ENCODE peak calls at places on chromosome 1, in five cellular contexts. One of them, this sample, is unnamed.

GRCh38 chr1:177830531-177830930 is 139.3 kb downstream of the SEC16B start:
- DNase-seq in PC-3: no peak
- DNase-seq in NCI-H1105: no peak
- DNase-seq in foreskin fibroblast: no peak
- DNase-seq in NB4: no peak
- DNase-seq in this sample: no peak

GRCh38 chr1:156528875-156529425 is 28.4 kb upstream of the MEF2D start:
- DNase-seq in foreskin fibroblast: no peak
- DNase-seq in NCI-H1105: no peak
- DNase-seq in PC-3: no peak
- DNase-seq in NB4: no peak
- DNase-seq in this sample: no peak

GRCh38 chr1:29202053-29202452 is 20.4 kb upstream of the SRSF4 start:
- DNase-seq in NB4: peak; percentile 40
- DNase-seq in PC-3: no peak
- DNase-seq in NCI-H1105: no peak
- DNase-seq in foreskin fibroblast: peak; percentile 26
- DNase-seq in this sample: no peak

GRCh38 chr1:109789771-109790170 is 26.0 kb upstream of the EPS8L3 start:
- DNase-seq in NB4: no peak
- DNase-seq in NCI-H1105: no peak
- DNase-seq in foreskin fibroblast: no peak
- DNase-seq in PC-3: no peak
- DNase-seq in this sample: peak; percentile 28

GRCh38 chr1:67418839-67419586 is 11.2 kb downstream of the SERBP1 start:
- DNase-seq in foreskin fibroblast: no peak
- DNase-seq in NCI-H1105: no peak
- DNase-seq in PC-3: no peak
- DNase-seq in NB4: no peak
- DNase-seq in this sample: no peak

GRCh38 chr1:29236993-29237905 is 927 bp downstream of the PTPRU start:
- DNase-seq in NCI-H1105: peak; percentile 17
- DNase-seq in NB4: peak; percentile 63
- DNase-seq in foreskin fibroblast: peak; percentile 71
- DNase-seq in PC-3: peak; percentile 31
- DNase-seq in this sample: peak; percentile 45

GRCh38 chr1:202662081-202662480 is 48.2 kb downstream of the SYT2 start:
- DNase-seq in NB4: no peak
- DNase-seq in foreskin fibroblast: no peak
- DNase-seq in NCI-H1105: peak; percentile 57
- DNase-seq in PC-3: no peak
- DNase-seq in this sample: no peak

GRCh38 chr1:224188286-224188685 is 5.2 kb downstream of the DEGS1 start:
- DNase-seq in foreskin fibroblast: no peak
- DNase-seq in NCI-H1105: no peak
- DNase-seq in NB4: no peak
- DNase-seq in PC-3: no peak
- DNase-seq in this sample: no peak

GRCh38 chr1:99544328-99544727 is 101.6 kb upstream of the PALMD start:
- DNase-seq in NB4: no peak
- DNase-seq in NCI-H1105: peak; percentile 18
- DNase-seq in PC-3: peak; percentile 72
- DNase-seq in foreskin fibroblast: peak; percentile 71
- DNase-seq in this sample: no peak

GRCh38 chr1:185040333-185040732 is 5.0 kb upstream of the RNF2 start:
- DNase-seq in NCI-H1105: no peak
- DNase-seq in PC-3: no peak
- DNase-seq in foreskin fibroblast: no peak
- DNase-seq in NB4: no peak
- DNase-seq in this sample: no peak

GRCh38 chr1:2918441-2918840 is 102.8 kb upstream of the ACTRT2 start:
- DNase-seq in NCI-H1105: no peak
- DNase-seq in PC-3: no peak
- DNase-seq in foreskin fibroblast: no peak
- DNase-seq in NB4: no peak
- DNase-seq in this sample: no peak

GRCh38 chr1:248752119-248752931 is 3.2 kb downstream of the LYPD8 start:
- DNase-seq in NB4: peak; percentile 20
- DNase-seq in PC-3: no peak
- DNase-seq in foreskin fibroblast: peak; percentile 3
- DNase-seq in NCI-H1105: no peak
- DNase-seq in this sample: no peak

GRCh38 chr1:15167386-15167785 is 13.8 kb downstream of the TMEM51 start:
- DNase-seq in NB4: no peak
- DNase-seq in foreskin fibroblast: no peak
- DNase-seq in NCI-H1105: no peak
- DNase-seq in PC-3: peak; percentile 16
- DNase-seq in this sample: no peak

GRCh38 chr1:208597571-208597970 is 353.4 kb upstream of the PLXNA2 start:
- DNase-seq in foreskin fibroblast: no peak
- DNase-seq in PC-3: no peak
- DNase-seq in NCI-H1105: no peak
- DNase-seq in NB4: no peak
- DNase-seq in this sample: no peak

GRCh38 chr1:208004851-208005250 is 93.9 kb upstream of the CD34 start:
- DNase-seq in NB4: no peak
- DNase-seq in PC-3: no peak
- DNase-seq in NCI-H1105: no peak
- DNase-seq in foreskin fibroblast: peak; percentile 26
- DNase-seq in this sample: no peak

GRCh38 chr1:65872258-65872657 is 79.6 kb downstream of the PDE4B start:
- DNase-seq in NCI-H1105: no peak
- DNase-seq in foreskin fibroblast: peak; percentile 20
- DNase-seq in PC-3: no peak
- DNase-seq in NB4: no peak
- DNase-seq in this sample: no peak

GRCh38 chr1:178310685-178311105 is 186.1 kb downstream of the CLEC20A start:
- DNase-seq in NB4: peak; percentile 72
- DNase-seq in NCI-H1105: peak; percentile 35
- DNase-seq in foreskin fibroblast: peak; percentile 80
- DNase-seq in PC-3: peak; percentile 85
- DNase-seq in this sample: no peak

GRCh38 chr1:178093150-178093957 is 550 bp upstream of the RASAL2 start:
- DNase-seq in PC-3: peak; percentile 92
- DNase-seq in NB4: peak; percentile 96
- DNase-seq in foreskin fibroblast: peak; percentile 99
- DNase-seq in NCI-H1105: peak; percentile 83
- DNase-seq in this sample: peak; percentile 58

GRCh38 chr1:200090252-200091159 is 63.0 kb downstream of the NR5A2 start:
- DNase-seq in NB4: peak; percentile 7
- DNase-seq in PC-3: peak; percentile 66
- DNase-seq in foreskin fibroblast: peak; percentile 37
- DNase-seq in NCI-H1105: no peak
- DNase-seq in this sample: no peak

GRCh38 chr1:197360068-197360467 is 92.0 kb downstream of the CRB1 start:
- DNase-seq in PC-3: no peak
- DNase-seq in NB4: no peak
- DNase-seq in foreskin fibroblast: peak; percentile 33
- DNase-seq in NCI-H1105: no peak
- DNase-seq in this sample: no peak

GRCh38 chr1:11787251-11787803 is 18.4 kb downstream of the MTHFR start:
- DNase-seq in NB4: no peak
- DNase-seq in foreskin fibroblast: peak; percentile 75
- DNase-seq in PC-3: peak; percentile 45
- DNase-seq in NCI-H1105: no peak
- DNase-seq in this sample: no peak

GRCh38 chr1:188642585-188643168 is 1813.9 kb downstream of the PLA2G4A start:
- DNase-seq in NCI-H1105: peak; percentile 80
- DNase-seq in NB4: no peak
- DNase-seq in foreskin fibroblast: no peak
- DNase-seq in PC-3: no peak
- DNase-seq in this sample: no peak

GRCh38 chr1:153251087-153251486 is 8.4 kb upstream of the LORICRIN start:
- DNase-seq in PC-3: no peak
- DNase-seq in NCI-H1105: no peak
- DNase-seq in NB4: no peak
- DNase-seq in foreskin fibroblast: no peak
- DNase-seq in this sample: no peak

GRCh38 chr1:183822081-183822611 is 17.2 kb downstream of the RGL1 start:
- DNase-seq in PC-3: peak; percentile 68
- DNase-seq in foreskin fibroblast: peak; percentile 55
- DNase-seq in NCI-H1105: no peak
- DNase-seq in NB4: no peak
- DNase-seq in this sample: no peak

GRCh38 chr1:19043579-19044443 is 87.3 kb upstream of the IFFO2 start:
- DNase-seq in PC-3: no peak
- DNase-seq in NCI-H1105: no peak
- DNase-seq in foreskin fibroblast: no peak
- DNase-seq in NB4: no peak
- DNase-seq in this sample: peak; percentile 6

GRCh38 chr1:7616076-7616833 is 154.8 kb upstream of the VAMP3 start:
- DNase-seq in NCI-H1105: no peak
- DNase-seq in PC-3: peak; percentile 39
- DNase-seq in foreskin fibroblast: peak; percentile 41
- DNase-seq in NB4: peak; percentile 40
- DNase-seq in this sample: peak; percentile 38

GRCh38 chr1:56137090-56137489 is 442.3 kb downstream of the PLPP3 start:
- DNase-seq in foreskin fibroblast: no peak
- DNase-seq in PC-3: no peak
- DNase-seq in NB4: no peak
- DNase-seq in NCI-H1105: no peak
- DNase-seq in this sample: no peak

GRCh38 chr1:2406451-2407041 is 5.8 kb downstream of the PEX10 start:
- DNase-seq in NB4: no peak
- DNase-seq in PC-3: no peak
- DNase-seq in foreskin fibroblast: no peak
- DNase-seq in NCI-H1105: no peak
- DNase-seq in this sample: no peak

GRCh38 chr1:184734972-184735371 is 19.7 kb downstream of the EDEM3 start:
- DNase-seq in NCI-H1105: no peak
- DNase-seq in NB4: no peak
- DNase-seq in foreskin fibroblast: no peak
- DNase-seq in PC-3: no peak
- DNase-seq in this sample: no peak

GRCh38 chr1:159988006-159988405 is 34.0 kb upstream of the SLAMF9 start:
- DNase-seq in NCI-H1105: no peak
- DNase-seq in PC-3: no peak
- DNase-seq in foreskin fibroblast: no peak
- DNase-seq in NB4: no peak
- DNase-seq in this sample: no peak